ENCODE peak calls at places on chromosomes 12 and 14, in six cellular contexts. D, W, U, C, F and K are unnamed samples.

GRCh38 chr14:68426661-68427549 is 366.0 kb downstream of the ZFP36L1 start:
- DNase-seq in D (no peak), U (peak; percentile 6), W (no peak), C (no peak), F (no peak), K (no peak)

GRCh38 chr12:51788876-51789275 is 59.6 kb downstream of the FIGNL2 start:
- DNase-seq in U (peak; percentile 37), W (peak; percentile 56), C (no peak), D (no peak), F (no peak), K (no peak)

GRCh38 chr14:37232907-37233481 is 35.3 kb downstream of the MIPOL1 start:
- DNase-seq in C (no peak), D (no peak), F (no peak), U (peak; percentile 48), W (peak; percentile 34), K (peak; percentile 71)

GRCh38 chr12:19432309-19433170 is 6.8 kb upstream of the AEBP2 start:
- DNase-seq in F (no peak), W (no peak), C (no peak), U (no peak), D (no peak), K (no peak)

GRCh38 chr14:104865069-104865630 is at the start of gene CEP170B:
- DNase-seq in F (peak; percentile 39), C (no peak), D (peak; percentile 55), W (peak; percentile 42), U (peak; percentile 78), K (peak; percentile 57)

GRCh38 chr14:105092124-105092911 is 27.1 kb upstream of the GPR132 start:
- DNase-seq in C (no peak), U (peak; percentile 33), F (no peak), W (peak; percentile 54), D (no peak), K (peak; percentile 41)

GRCh38 chr12:97659117-97659880 is 196.7 kb downstream of the RMST start:
- DNase-seq in W (no peak), C (no peak), F (no peak), D (no peak), U (no peak), K (no peak)

GRCh38 chr12:59046763-59047534 is 126.6 kb upstream of the LRIG3 start:
- DNase-seq in D (no peak), W (no peak), U (peak; percentile 51), C (no peak), F (no peak), K (no peak)